ENCODE peak calls at places on chromosomes 11 and 22, in ten cellular contexts. M is NB4; P is Caco-2; C is head of caudate nucleus; N is stimulated activated CD4-positive, alpha-beta T cell treated with anti-CD3 and anti-CD28 coated beads, Interleukin-1b, Interleukin-23, amount 100 ng/mL, for 48 hours; G is activated naive CD4-positive, alpha-beta T cell; S is dorsolateral prefrontal cortex; Y is RKO; W is substantia nigra; T is iris pigment epithelial cell. K is an unnamed sample.

GRCh38 chr11:13168281-13168680 is 109.3 kb upstream of the BMAL1 start:
- DNase-seq in M (no peak), Y (no peak), G (no peak), S (no peak), C (no peak), N (no peak), W (peak), T (no peak), P (no peak), K (no peak)

GRCh38 chr22:44664149-44664548 is 37.9 kb upstream of the PRR5 start:
- DNase-seq in W (peak), P (no peak), Y (no peak), M (peak), T (peak), S (no peak), G (no peak), C (peak), N (peak), K (no peak)

GRCh38 chr11:9626778-9627394 is 37.0 kb upstream of the SWAP70 start:
- DNase-seq in T (no peak), S (no peak), W (no peak), M (no peak), G (no peak), N (no peak), C (no peak), Y (no peak), P (no peak), K (no peak)

GRCh38 chr11:114478768-114479167 is 39.5 kb downstream of the REXO2 start:
- DNase-seq in W (no peak), S (no peak), P (no peak), G (no peak), Y (peak), T (peak), N (no peak), M (no peak), C (no peak), K (no peak)

GRCh38 chr11:2299773-2300172 is 1.9 kb downstream of the C11orf21 start:
- DNase-seq in Y (no peak), G (no peak), N (no peak), C (no peak), S (no peak), T (no peak), M (peak), W (no peak), P (peak), K (no peak)

GRCh38 chr11:16815047-16815767 is 76.8 kb downstream of the C11orf58 start:
- DNase-seq in T (no peak), W (peak), M (peak), C (peak), G (no peak), P (no peak), S (no peak), Y (no peak), N (no peak), K (no peak)

GRCh38 chr11:62687508-62688396 is 1.6 kb downstream of the LRRN4CL start:
- DNase-seq in S (peak), T (no peak), M (peak), Y (no peak), N (no peak), W (no peak), C (no peak), P (no peak), G (no peak), K (no peak)

GRCh38 chr22:42179616-42180015 is 49.0 kb upstream of the CYP2D6 start:
- DNase-seq in Y (no peak), M (no peak), N (no peak), C (no peak), P (no peak), T (peak), W (no peak), S (peak), G (no peak), K (no peak)

GRCh38 chr11:113730887-113731726 is 25.0 kb upstream of the TMPRSS5 start:
- DNase-seq in W (peak), M (peak), T (peak), P (peak), S (peak), G (no peak), N (no peak), C (peak), Y (peak), K (no peak)

GRCh38 chr11:74709175-74709574 is 22.1 kb downstream of the CHRDL2 start:
- DNase-seq in Y (no peak), P (no peak), W (no peak), G (no peak), N (no peak), C (no peak), S (no peak), T (no peak), M (no peak), K (no peak)